ENCODE peak calls at places on chromosomes 2 and 18, in ten cellular contexts. F is fibroblast of the conjunctiva; Z is neural crest cell; S is stomach; A is Kasumi-1; J is iris pigment epithelial cell; U is WTC11; E is activated CD4-positive, alpha-beta T cell treated with anti-CD3 and anti-CD28 coated beads, Interleukin-2, amount 50 U/mL, for 48 hours; O is stimulated activated CD8-positive, alpha-beta memory T cell treated with anti-CD3 and anti-CD28 coated beads, Interleukin-15, amount 100 ng/mL, for 4 hours; M is CD4-positive, alpha-beta memory T cell. R is an unnamed sample.

GRCh38 chr18:50659091-50660003 is 99.5 kb downstream of the MAPK4 start:
- DNase-seq in F (no peak), Z (no peak), S (no peak), A (no peak), J (peak), U (no peak), E (no peak), O (no peak), M (no peak), R (no peak)

GRCh38 chr2:173043466-173043865 is 32.2 kb upstream of the MAP3K20 start:
- DNase-seq in F (no peak), Z (no peak), S (peak), A (no peak), J (no peak), U (no peak), E (no peak), O (no peak), M (no peak), R (no peak)

GRCh38 chr18:22141211-22141610 is 28.2 kb upstream of the GATA6 start:
- DNase-seq in F (no peak), Z (no peak), S (no peak), A (no peak), J (no peak), U (no peak), E (no peak), O (no peak), M (no peak), R (no peak)

GRCh38 chr2:203061346-203061745 is 46.7 kb downstream of the NBEAL1 start:
- DNase-seq in F (peak), Z (no peak), S (no peak), A (no peak), J (peak), U (no peak), E (no peak), O (no peak), M (no peak), R (no peak)

GRCh38 chr2:143451622-143452021 is 322.4 kb downstream of the ARHGAP15 start:
- DNase-seq in F (no peak), Z (no peak), S (no peak), A (no peak), J (peak), U (no peak), E (no peak), O (no peak), M (no peak), R (no peak)

GRCh38 chr2:28227498-28227897 is 165.2 kb upstream of the FOSL2 start:
- DNase-seq in F (no peak), Z (no peak), S (no peak), A (no peak), J (no peak), U (peak), E (no peak), O (no peak), M (no peak), R (no peak)

GRCh38 chr2:1782514-1782913 is 38.2 kb upstream of the PXDN start:
- DNase-seq in F (no peak), Z (no peak), S (peak), A (no peak), J (no peak), U (no peak), E (no peak), O (no peak), M (no peak), R (no peak)

GRCh38 chr2:143001521-143001920 is 124.1 kb downstream of the KYNU start:
- DNase-seq in F (no peak), Z (no peak), S (no peak), A (no peak), J (no peak), U (no peak), E (no peak), O (no peak), M (no peak), R (no peak)

GRCh38 chr2:73110622-73111299 is 2.0 kb downstream of the RAB11FIP5 start:
- DNase-seq in F (no peak), Z (no peak), S (no peak), A (no peak), J (peak), U (no peak), E (no peak), O (no peak), M (no peak), R (peak)

GRCh38 chr2:201358684-201359083 is 1.5 kb upstream of the FLACC1 start:
- DNase-seq in F (peak), Z (no peak), S (no peak), A (no peak), J (peak), U (no peak), E (peak), O (no peak), M (no peak), R (no peak)

GRCh38 chr2:159071190-159071915 is 102.9 kb downstream of the TANC1 start:
- DNase-seq in F (peak), Z (no peak), S (no peak), A (no peak), J (no peak), U (no peak), E (no peak), O (no peak), M (no peak), R (no peak)

GRCh38 chr2:1717129-1717528 is 27.2 kb downstream of the PXDN start:
- DNase-seq in F (no peak), Z (no peak), S (no peak), A (no peak), J (no peak), U (no peak), E (no peak), O (no peak), M (no peak), R (no peak)

GRCh38 chr2:11563784-11564666 is 30.2 kb downstream of the GREB1 start:
- DNase-seq in F (no peak), Z (no peak), S (no peak), A (no peak), J (no peak), U (no peak), E (no peak), O (no peak), M (no peak), R (no peak)

GRCh38 chr2:17827306-17827705 is 11.0 kb downstream of the MSGN1 start:
- DNase-seq in F (no peak), Z (no peak), S (no peak), A (no peak), J (no peak), U (no peak), E (no peak), O (no peak), M (no peak), R (no peak)

GRCh38 chr2:199470361-199470671 is 12.6 kb upstream of the SATB2 start:
- DNase-seq in F (no peak), Z (no peak), S (no peak), A (no peak), J (no peak), U (no peak), E (no peak), O (no peak), M (no peak), R (no peak)

GRCh38 chr2:187429989-187430388 is 18.1 kb downstream of the CALCRL start:
- DNase-seq in F (no peak), Z (no peak), S (no peak), A (no peak), J (peak), U (no peak), E (no peak), O (no peak), M (no peak), R (no peak)

GRCh38 chr2:8431446-8432125 is 250.3 kb upstream of the ID2 start:
- DNase-seq in F (no peak), Z (no peak), S (no peak), A (no peak), J (no peak), U (no peak), E (no peak), O (no peak), M (no peak), R (no peak)

GRCh38 chr2:119649364-119649917 is 29.6 kb upstream of the TMEM177 start:
- DNase-seq in F (no peak), Z (no peak), S (no peak), A (no peak), J (peak), U (no peak), E (no peak), O (no peak), M (no peak), R (no peak)

GRCh38 chr2:8886876-8887275 is 49.5 kb upstream of the KIDINS220 start:
- DNase-seq in F (no peak), Z (no peak), S (no peak), A (peak), J (no peak), U (no peak), E (no peak), O (no peak), M (no peak), R (no peak)

GRCh38 chr2:18413794-18414396 is 146.6 kb downstream of the RDH14 start:
- DNase-seq in F (peak), Z (no peak), S (no peak), A (no peak), J (peak), U (no peak), E (no peak), O (no peak), M (no peak), R (no peak)

GRCh38 chr18:58496937-58497336 is 132.0 kb downstream of the ALPK2 start:
- DNase-seq in F (no peak), Z (no peak), S (no peak), A (peak), J (no peak), U (peak), E (no peak), O (no peak), M (no peak), R (no peak)

GRCh38 chr2:222731183-222731582 is 59.7 kb downstream of the MOGAT1 start:
- DNase-seq in F (no peak), Z (no peak), S (no peak), A (no peak), J (peak), U (no peak), E (no peak), O (no peak), M (no peak), R (no peak)